ENCODE peak calls at places on chromosomes 7 and 10, in five cellular contexts. One of them, this sample, is unnamed.

GRCh38 chr7:98211676-98212531 is 665 bp downstream of the BHLHA15 start:
- DNase-seq in heart right ventricle: no peak
- DNase-seq in CD8-positive, alpha-beta T cell: no peak
- DNase-seq in dorsolateral prefrontal cortex: peak
- DNase-seq in GM10248: no peak
- DNase-seq in this sample: peak

GRCh38 chr7:128755816-128756476 is 16.8 kb downstream of the CALU start:
- DNase-seq in CD8-positive, alpha-beta T cell: no peak
- DNase-seq in dorsolateral prefrontal cortex: no peak
- DNase-seq in GM10248: no peak
- DNase-seq in heart right ventricle: no peak
- DNase-seq in this sample: no peak

GRCh38 chr7:11261470-11261869 is 287.8 kb downstream of the PHF14 start:
- DNase-seq in heart right ventricle: no peak
- DNase-seq in dorsolateral prefrontal cortex: no peak
- DNase-seq in GM10248: no peak
- DNase-seq in CD8-positive, alpha-beta T cell: no peak
- DNase-seq in this sample: no peak

GRCh38 chr7:137096607-137097006 is 228.2 kb downstream of the CHRM2 start:
- DNase-seq in dorsolateral prefrontal cortex: no peak
- DNase-seq in CD8-positive, alpha-beta T cell: no peak
- DNase-seq in GM10248: no peak
- DNase-seq in heart right ventricle: no peak
- DNase-seq in this sample: no peak

GRCh38 chr7:96040250-96040772 is 268.0 kb downstream of the DYNC1I1 start:
- DNase-seq in CD8-positive, alpha-beta T cell: no peak
- DNase-seq in heart right ventricle: no peak
- DNase-seq in GM10248: no peak
- DNase-seq in dorsolateral prefrontal cortex: no peak
- DNase-seq in this sample: no peak

GRCh38 chr7:158588085-158588877 is 658 bp upstream of the PTPRN2 start:
- DNase-seq in heart right ventricle: no peak
- DNase-seq in dorsolateral prefrontal cortex: no peak
- DNase-seq in GM10248: no peak
- DNase-seq in CD8-positive, alpha-beta T cell: no peak
- DNase-seq in this sample: no peak

GRCh38 chr10:75024971-75025523 is 86.4 kb upstream of the SAMD8 start:
- DNase-seq in GM10248: no peak
- DNase-seq in dorsolateral prefrontal cortex: no peak
- DNase-seq in heart right ventricle: no peak
- DNase-seq in CD8-positive, alpha-beta T cell: no peak
- DNase-seq in this sample: no peak

GRCh38 chr7:39825391-39825790 is 124.7 kb upstream of the CDK13 start:
- DNase-seq in GM10248: no peak
- DNase-seq in CD8-positive, alpha-beta T cell: no peak
- DNase-seq in heart right ventricle: no peak
- DNase-seq in dorsolateral prefrontal cortex: no peak
- DNase-seq in this sample: no peak

GRCh38 chr7:114173170-114173569 is 241.4 kb upstream of the FOXP2 start:
- DNase-seq in GM10248: no peak
- DNase-seq in heart right ventricle: no peak
- DNase-seq in dorsolateral prefrontal cortex: no peak
- DNase-seq in CD8-positive, alpha-beta T cell: no peak
- DNase-seq in this sample: no peak

GRCh38 chr10:103843854-103844567 is 11.4 kb downstream of the SH3PXD2A start:
- DNase-seq in dorsolateral prefrontal cortex: no peak
- DNase-seq in heart right ventricle: peak
- DNase-seq in GM10248: no peak
- DNase-seq in CD8-positive, alpha-beta T cell: no peak
- DNase-seq in this sample: no peak

GRCh38 chr7:139359366-139360209 is at the start of gene LUC7L2:
- DNase-seq in GM10248: peak
- DNase-seq in CD8-positive, alpha-beta T cell: peak
- DNase-seq in heart right ventricle: peak
- DNase-seq in dorsolateral prefrontal cortex: peak
- DNase-seq in this sample: peak
- TF ChIP-seq CTCF in GM10248: no peak
- TF ChIP-seq CTCF in CD8-positive, alpha-beta T cell: no peak
- TF ChIP-seq CTCF in heart right ventricle: no peak
- TF ChIP-seq CTCF in dorsolateral prefrontal cortex: peak
- TF ChIP-seq CTCF in this sample: no peak

GRCh38 chr7:822692-823276 is 9.5 kb upstream of the SUN1 start:
- DNase-seq in heart right ventricle: no peak
- DNase-seq in GM10248: no peak
- DNase-seq in dorsolateral prefrontal cortex: no peak
- DNase-seq in CD8-positive, alpha-beta T cell: no peak
- DNase-seq in this sample: no peak
- TF ChIP-seq CTCF in heart right ventricle: no peak
- TF ChIP-seq CTCF in GM10248: no peak
- TF ChIP-seq CTCF in dorsolateral prefrontal cortex: no peak
- TF ChIP-seq CTCF in CD8-positive, alpha-beta T cell: no peak
- TF ChIP-seq CTCF in this sample: no peak

DNA sequence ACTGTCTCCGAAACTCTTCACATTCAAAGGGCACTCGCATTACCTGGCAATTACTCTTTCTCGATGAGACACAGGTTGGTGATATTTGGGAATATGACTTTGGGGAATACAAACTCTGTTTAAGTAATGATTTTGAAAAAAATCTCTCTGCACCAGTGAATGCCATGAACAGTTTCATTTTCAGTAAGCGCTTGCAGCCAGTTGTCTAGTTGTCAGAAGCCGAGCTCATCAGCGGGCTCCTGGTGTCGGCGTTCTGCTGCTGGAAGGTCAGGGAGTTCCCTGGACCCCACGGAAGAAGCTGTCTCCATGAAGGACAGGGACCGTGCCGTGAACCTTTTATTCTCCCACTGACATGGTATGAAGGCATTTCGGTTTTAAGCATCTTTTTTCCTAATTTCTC is 57.7 kb downstream of the PTPRE start:
- DNase-seq in GM10248: no peak
- DNase-seq in heart right ventricle: no peak
- DNase-seq in CD8-positive, alpha-beta T cell: no peak
- DNase-seq in dorsolateral prefrontal cortex: no peak
- DNase-seq in this sample: no peak
- TF ChIP-seq CTCF in GM10248: no peak
- TF ChIP-seq CTCF in heart right ventricle: no peak
- TF ChIP-seq CTCF in CD8-positive, alpha-beta T cell: no peak
- TF ChIP-seq CTCF in dorsolateral prefrontal cortex: no peak
- TF ChIP-seq CTCF in this sample: no peak

DNA sequence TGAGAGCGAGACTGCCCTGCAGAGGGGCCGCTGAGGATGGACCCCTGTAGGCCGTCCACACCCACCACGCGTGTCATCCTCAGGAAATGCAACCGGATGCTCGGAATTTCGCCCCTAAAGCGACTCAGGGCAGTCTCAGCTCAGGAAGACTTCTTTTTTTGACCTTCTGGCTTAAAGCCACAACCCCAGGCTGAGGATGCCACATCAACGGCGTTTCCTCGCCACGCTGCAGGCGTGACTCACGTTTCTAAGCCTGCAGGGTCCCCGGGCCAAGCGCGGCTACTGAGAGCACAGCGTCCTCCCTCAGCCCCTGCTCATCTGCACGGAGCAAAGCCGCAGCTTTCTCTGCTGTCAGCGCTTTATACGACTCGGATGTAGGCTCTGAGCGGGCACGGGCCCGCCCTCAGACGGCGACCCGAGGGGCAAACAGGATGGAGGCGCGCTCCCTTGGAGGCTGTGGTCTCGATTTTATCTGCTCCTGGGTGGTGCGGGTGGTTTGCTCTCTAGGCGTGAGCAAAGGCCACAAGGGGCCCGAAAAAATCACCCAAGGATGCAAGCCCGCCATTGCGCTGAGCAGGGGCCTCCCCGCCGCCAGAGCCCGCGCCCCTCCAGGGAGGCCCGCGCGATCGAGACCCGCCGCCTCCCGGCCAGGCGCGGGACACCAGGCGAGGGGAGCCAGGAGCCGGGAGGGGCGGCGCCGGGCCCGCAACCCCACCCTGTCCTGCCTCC is 726 bp upstream of the INSIG1 start:
- DNase-seq in CD8-positive, alpha-beta T cell: peak
- DNase-seq in dorsolateral prefrontal cortex: no peak
- DNase-seq in heart right ventricle: peak
- DNase-seq in GM10248: peak
- DNase-seq in this sample: peak
- TF ChIP-seq CTCF in CD8-positive, alpha-beta T cell: peak
- TF ChIP-seq CTCF in dorsolateral prefrontal cortex: no peak
- TF ChIP-seq CTCF in heart right ventricle: peak
- TF ChIP-seq CTCF in GM10248: no peak
- TF ChIP-seq CTCF in this sample: peak

GRCh38 chr7:117402109-117402508 is 25.2 kb downstream of the ASZ1 start:
- DNase-seq in CD8-positive, alpha-beta T cell: no peak
- DNase-seq in dorsolateral prefrontal cortex: no peak
- DNase-seq in GM10248: no peak
- DNase-seq in heart right ventricle: no peak
- DNase-seq in this sample: no peak

GRCh38 chr7:117405519-117405918 is 21.8 kb downstream of the ASZ1 start:
- DNase-seq in CD8-positive, alpha-beta T cell: no peak
- DNase-seq in GM10248: no peak
- DNase-seq in heart right ventricle: no peak
- DNase-seq in dorsolateral prefrontal cortex: no peak
- DNase-seq in this sample: no peak

GRCh38 chr7:117399820-117400422 is 27.4 kb downstream of the ASZ1 start:
- DNase-seq in heart right ventricle: no peak
- DNase-seq in dorsolateral prefrontal cortex: no peak
- DNase-seq in GM10248: peak
- DNase-seq in CD8-positive, alpha-beta T cell: no peak
- DNase-seq in this sample: peak

GRCh38 chr7:117403737-117404136 is 23.6 kb downstream of the ASZ1 start:
- DNase-seq in heart right ventricle: no peak
- DNase-seq in dorsolateral prefrontal cortex: no peak
- DNase-seq in CD8-positive, alpha-beta T cell: no peak
- DNase-seq in GM10248: no peak
- DNase-seq in this sample: no peak

GRCh38 chr7:117401293-117402002 is 25.8 kb downstream of the ASZ1 start:
- DNase-seq in heart right ventricle: no peak
- DNase-seq in CD8-positive, alpha-beta T cell: no peak
- DNase-seq in GM10248: no peak
- DNase-seq in dorsolateral prefrontal cortex: no peak
- DNase-seq in this sample: no peak
- TF ChIP-seq CTCF in heart right ventricle: no peak
- TF ChIP-seq CTCF in CD8-positive, alpha-beta T cell: no peak
- TF ChIP-seq CTCF in GM10248: no peak
- TF ChIP-seq CTCF in dorsolateral prefrontal cortex: no peak
- TF ChIP-seq CTCF in this sample: no peak

This sample was measured in GM13976.